ENCODE peak calls at places on chromosomes 6 and 20, in five cellular contexts. X, Q, G, P and S are unnamed samples.

GRCh38 chr6:10373642-10374359 is 41.1 kb downstream of the TFAP2A start:
- DNase-seq in Q (no peak), G (no peak), P (no peak), X (no peak), S (no peak)

GRCh38 chr6:131112252-131112651 is 23.0 kb upstream of the AKAP7 start:
- DNase-seq in Q (no peak), P (no peak), G (no peak), X (no peak), S (no peak)

GRCh38 chr6:89518352-89519055 is 85.6 kb downstream of the ANKRD6 start:
- DNase-seq in Q (no peak), X (no peak), P (no peak), G (no peak), S (no peak)

GRCh38 chr6:36906539-36906938 is 20.8 kb downstream of the C6orf89 start:
- DNase-seq in G (no peak), X (no peak), Q (peak), P (no peak), S (no peak)

GRCh38 chr6:136846046-136846445 is 23.7 kb downstream of the PEX7 start:
- DNase-seq in G (no peak), Q (peak), X (peak), P (no peak), S (no peak)

GRCh38 chr6:105995403-105995699 is 90.8 kb upstream of the PRDM1 start:
- DNase-seq in P (no peak), G (no peak), X (no peak), Q (no peak), S (no peak)

GRCh38 chr6:131966443-131966842 is 15.3 kb upstream of the CCN2 start:
- DNase-seq in Q (no peak), X (no peak), P (no peak), G (no peak), S (no peak)

GRCh38 chr20:46285740-46286139 is 22.6 kb downstream of the CDH22 start:
- DNase-seq in G (no peak), X (no peak), P (no peak), Q (no peak), S (no peak)

GRCh38 chr6:140660295-140660694 is 1285.8 kb upstream of the CITED2 start:
- DNase-seq in G (no peak), P (no peak), X (no peak), Q (no peak), S (no peak)

GRCh38 chr6:36290668-36291620 is 21.1 kb downstream of the PNPLA1 start:
- DNase-seq in X (no peak), G (no peak), P (no peak), Q (peak), S (no peak)

GRCh38 chr6:90135672-90136071 is 161.0 kb downstream of the BACH2 start:
- DNase-seq in G (no peak), Q (no peak), X (no peak), P (no peak), S (no peak)

GRCh38 chr6:28212510-28213212 is 12.4 kb upstream of the ZSCAN9 start:
- DNase-seq in Q (peak), P (no peak), X (peak), G (no peak), S (no peak)

GRCh38 chr6:143205983-143206382 is 145.3 kb downstream of the AIG1 start:
- DNase-seq in G (no peak), P (no peak), Q (no peak), X (no peak), S (no peak)

GRCh38 chr6:52297433-52297832 is 12.9 kb upstream of the MCM3 start:
- DNase-seq in P (no peak), X (no peak), Q (no peak), G (no peak), S (no peak)

GRCh38 chr20:35446356-35447078 is 8.5 kb upstream of the GDF5 start:
- DNase-seq in Q (peak), G (no peak), P (no peak), X (no peak), S (no peak)